ENCODE peak calls at places on chromosome 17, in eight cellular contexts. A is stomach, G is AG10803, T is fibroblast of pulmonary artery, U is fibroblast of the aortic adventitia, D is lung, W is AG04449, C is tibial nerve. I is an unnamed sample.

GRCh38 chr17:31657876-31658275 is 201.2 kb downstream of the COPRS start:
- DNase-seq in A (no peak), G (no peak), T (no peak), U (no peak), D (no peak), W (no peak), C (no peak), I (no peak)

GRCh38 chr17:61584866-61585265 is 6.2 kb downstream of the NACA2 start:
- DNase-seq in A (no peak), G (no peak), T (no peak), U (no peak), D (no peak), W (no peak), C (no peak), I (no peak)

GRCh38 chr17:19409509-19409908 is 1.5 kb upstream of the RNF112 start:
- DNase-seq in A (no peak), G (peak; percentile 58), T (no peak), U (peak; percentile 48), D (no peak), W (no peak), C (no peak), I (peak; percentile 89)

GRCh38 chr17:57485566-57485865 is 229.2 kb downstream of the MSI2 start:
- DNase-seq in A (no peak), G (peak; percentile 43), T (no peak), U (no peak), D (no peak), W (no peak), C (no peak), I (no peak)

GRCh38 chr17:45759761-45760160 is 24.4 kb upstream of the CRHR1 start:
- DNase-seq in A (no peak), G (no peak), T (no peak), U (no peak), D (no peak), W (no peak), C (no peak), I (no peak)

GRCh38 chr17:50882851-50883250 is 16.7 kb upstream of the TOB1 start:
- DNase-seq in A (no peak), G (peak; percentile 67), T (peak; percentile 37), U (peak; percentile 67), D (no peak), W (no peak), C (no peak), I (peak; percentile 67)

GRCh38 chr17:39663688-39664580 is 1.2 kb upstream of the TCAP start:
- DNase-seq in A (peak; percentile 66), G (no peak), T (no peak), U (no peak), D (no peak), W (no peak), C (no peak), I (no peak)

GRCh38 chr17:75679706-75680201 is 12.6 kb downstream of the SAP30BP start:
- DNase-seq in A (peak; percentile 72), G (peak; percentile 42), T (peak; percentile 51), U (no peak), D (peak; percentile 56), W (no peak), C (peak; percentile 41), I (no peak)

GRCh38 chr17:67289174-67289876 is 44.3 kb upstream of the HELZ start:
- DNase-seq in A (peak; percentile 50), G (peak; percentile 72), T (peak; percentile 96), U (peak; percentile 96), D (peak; percentile 66), W (no peak), C (peak; percentile 76), I (peak; percentile 69)

GRCh38 chr17:43864161-43864706 is 17.3 kb downstream of the CD300LG start:
- DNase-seq in A (no peak), G (no peak), T (no peak), U (no peak), D (no peak), W (no peak), C (no peak), I (no peak)

GRCh38 chr17:81250286-81251090 is 11.4 kb downstream of the NDUFAF8 start:
- DNase-seq in A (no peak), G (no peak), T (no peak), U (no peak), D (no peak), W (no peak), C (no peak), I (no peak)

GRCh38 chr17:74833501-74834361 is 26.0 kb downstream of the GRIN2C start:
- DNase-seq in A (no peak), G (peak; percentile 55), T (no peak), U (no peak), D (peak; percentile 37), W (peak; percentile 9), C (no peak), I (peak; percentile 5)

GRCh38 chr17:39192901-39193300 is 4.6 kb downstream of the CACNB1 start:
- DNase-seq in A (no peak), G (no peak), T (no peak), U (no peak), D (no peak), W (no peak), C (no peak), I (no peak)

GRCh38 chr17:59643159-59643857 is 23.6 kb downstream of the CLTC start:
- DNase-seq in A (no peak), G (peak; percentile 56), T (peak; percentile 57), U (peak; percentile 60), D (no peak), W (no peak), C (no peak), I (peak; percentile 65)

GRCh38 chr17:45240905-45241314 is 19.2 kb downstream of the FMNL1 start:
- DNase-seq in A (no peak), G (no peak), T (no peak), U (no peak), D (no peak), W (no peak), C (no peak), I (no peak)

GRCh38 chr17:51362818-51363598 is 102.7 kb downstream of the UTP18 start:
- DNase-seq in A (no peak), G (no peak), T (peak; percentile 26), U (no peak), D (no peak), W (no peak), C (no peak), I (no peak)

GRCh38 chr17:30519166-30519565 is 42.0 kb downstream of the GOSR1 start:
- DNase-seq in A (no peak), G (no peak), T (no peak), U (peak; percentile 10), D (no peak), W (no peak), C (no peak), I (peak; percentile 32)

GRCh38 chr17:62825182-62825581 is 17.1 kb upstream of the MARCHF10 start:
- DNase-seq in A (no peak), G (no peak), T (no peak), U (no peak), D (no peak), W (no peak), C (no peak), I (no peak)

GRCh38 chr17:57666198-57666870 is 78.8 kb downstream of the CCDC182 start:
- DNase-seq in A (no peak), G (no peak), T (no peak), U (no peak), D (no peak), W (no peak), C (no peak), I (no peak)

GRCh38 chr17:31431795-31432658 is 40.6 kb downstream of the RAB11FIP4 start:
- DNase-seq in A (no peak), G (no peak), T (no peak), U (no peak), D (no peak), W (no peak), C (no peak), I (no peak)

GRCh38 chr17:40582328-40582901 is 17.1 kb upstream of the CCR7 start:
- DNase-seq in A (peak; percentile 59), G (no peak), T (peak; percentile 29), U (no peak), D (peak; percentile 47), W (no peak), C (no peak), I (no peak)

GRCh38 chr17:3947318-3947810 is 16.9 kb downstream of the ATP2A3 start:
- DNase-seq in A (no peak), G (no peak), T (no peak), U (no peak), D (no peak), W (no peak), C (no peak), I (no peak)

GRCh38 chr17:3946711-3947235 is 17.5 kb downstream of the ATP2A3 start:
- DNase-seq in A (no peak), G (no peak), T (no peak), U (peak; percentile 18), D (no peak), W (no peak), C (no peak), I (no peak)

GRCh38 chr17:3940965-3941698 is 23.1 kb downstream of the ATP2A3 start:
- DNase-seq in A (no peak), G (no peak), T (no peak), U (no peak), D (no peak), W (no peak), C (no peak), I (no peak)

GRCh38 chr17:3943240-3943891 is 20.9 kb downstream of the ATP2A3 start:
- DNase-seq in A (no peak), G (no peak), T (no peak), U (no peak), D (no peak), W (no peak), C (no peak), I (no peak)

GRCh38 chr17:3944485-3945388 is 19.5 kb downstream of the ATP2A3 start:
- DNase-seq in A (peak; percentile 66), G (peak; percentile 49), T (peak; percentile 52), U (peak; percentile 49), D (no peak), W (no peak), C (peak; percentile 34), I (peak; percentile 38)
- TF ChIP-seq CTCF in A (no peak), G (no peak), T (no peak), U (no peak), D (no peak), W (no peak), C (no peak), I (no peak)

DNA sequence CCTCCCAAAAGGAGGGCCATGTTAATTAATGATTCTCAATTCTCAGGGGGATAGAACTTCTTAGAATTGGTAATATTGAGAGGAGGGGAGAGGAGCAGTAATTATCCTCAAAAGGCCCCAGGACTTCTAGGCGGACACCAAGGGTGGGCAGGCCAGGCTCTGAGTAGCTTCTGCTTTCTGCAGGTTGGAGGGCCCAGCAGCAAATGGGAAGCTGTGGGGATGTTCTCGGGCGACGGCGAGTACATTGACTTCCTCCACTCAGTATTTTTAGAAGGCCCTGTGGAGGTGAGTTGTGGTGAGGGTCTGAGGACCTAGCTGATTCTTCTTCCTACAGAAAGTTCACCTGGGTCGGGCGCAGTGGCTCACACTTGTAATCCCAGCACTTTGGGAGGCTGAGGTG is 57.5 kb downstream of the DNAH2 start:
- DNase-seq in A (no peak), G (no peak), T (no peak), U (no peak), D (no peak), W (no peak), C (no peak), I (no peak)
- H3K4me3 ChIP-seq in A (no peak overlapping the region), G (no peak overlapping the region), T (no peak overlapping the region), U (no peak overlapping the region), D (no peak overlapping the region), W (no peak overlapping the region), C (no peak overlapping the region), I (no peak overlapping the region)

GRCh38 chr17:18038861-18039534 is at the start of the genes ATPAF2 and GID4:
- DNase-seq in A (peak; percentile 100), G (peak; percentile 99), T (peak; percentile 99), U (peak; percentile 97), D (peak; percentile 100), W (peak; percentile 89), C (peak; percentile 99), I (peak; percentile 98)
- TF ChIP-seq CTCF in A (no peak), G (no peak), T (no peak), U (peak; percentile 7), D (no peak), W (peak; percentile 6), C (no peak), I (no peak)

GRCh38 chr17:77405867-77406513 is 265.2 kb downstream of the SEC14L1 start:
- DNase-seq in A (no peak), G (no peak), T (no peak), U (no peak), D (no peak), W (no peak), C (no peak), I (no peak)
- H3K4me3 ChIP-seq in A (no peak overlapping the region), G (no peak overlapping the region), T (no peak overlapping the region), U (no peak overlapping the region), D (no peak overlapping the region), W (no peak overlapping the region), C (peak overlapping the region; percentile 6), I (no peak overlapping the region)